ENCODE peak calls at places on chromosomes 12 and 14, in five cellular contexts. One of them, this sample, is unnamed.

GRCh38 chr14:35695647-35696046 is 113.4 kb downstream of the RALGAPA1 start:
- DNase-seq in breast epithelium: no peak
- DNase-seq in esophagus squamous epithelium: no peak
- DNase-seq in PC-9: no peak
- DNase-seq in IMR-90: peak; percentile 7
- DNase-seq in this sample: no peak

GRCh38 chr12:29158364-29158763 is 9.3 kb downstream of the FAR2 start:
- DNase-seq in breast epithelium: no peak
- DNase-seq in esophagus squamous epithelium: no peak
- DNase-seq in PC-9: no peak
- DNase-seq in IMR-90: no peak
- DNase-seq in this sample: no peak

GRCh38 chr12:7501031-7501585 is 2.5 kb downstream of the CD163 start:
- DNase-seq in breast epithelium: no peak
- DNase-seq in esophagus squamous epithelium: no peak
- DNase-seq in PC-9: no peak
- DNase-seq in IMR-90: peak; percentile 4
- DNase-seq in this sample: no peak

GRCh38 chr12:65821336-65821735 is 2.9 kb upstream of the HMGA2 start:
- DNase-seq in breast epithelium: no peak
- DNase-seq in esophagus squamous epithelium: no peak
- DNase-seq in PC-9: no peak
- DNase-seq in IMR-90: peak; percentile 36
- DNase-seq in this sample: no peak

GRCh38 chr12:105414088-105414487 is 83.6 kb downstream of the C12orf75 start:
- DNase-seq in breast epithelium: no peak
- DNase-seq in esophagus squamous epithelium: no peak
- DNase-seq in PC-9: no peak
- DNase-seq in IMR-90: no peak
- DNase-seq in this sample: no peak

GRCh38 chr12:117007618-117008017 is 91.6 kb downstream of the TESC start:
- DNase-seq in breast epithelium: no peak
- DNase-seq in esophagus squamous epithelium: no peak
- DNase-seq in PC-9: no peak
- DNase-seq in IMR-90: no peak
- DNase-seq in this sample: no peak

GRCh38 chr12:103667129-103667528 is 80.1 kb downstream of the STAB2 start:
- DNase-seq in breast epithelium: no peak
- DNase-seq in esophagus squamous epithelium: no peak
- DNase-seq in PC-9: no peak
- DNase-seq in IMR-90: no peak
- DNase-seq in this sample: no peak

GRCh38 chr12:80861636-80862378 is 75.9 kb downstream of the LIN7A start:
- DNase-seq in breast epithelium: no peak
- DNase-seq in esophagus squamous epithelium: no peak
- DNase-seq in PC-9: no peak
- DNase-seq in IMR-90: peak; percentile 81
- DNase-seq in this sample: no peak

GRCh38 chr12:66964629-66965028 is 285.8 kb upstream of the GRIP1 start:
- DNase-seq in breast epithelium: no peak
- DNase-seq in esophagus squamous epithelium: no peak
- DNase-seq in PC-9: peak; percentile 61
- DNase-seq in IMR-90: no peak
- DNase-seq in this sample: no peak

GRCh38 chr14:43539210-43539609 is 967.9 kb downstream of the FSCB start:
- DNase-seq in breast epithelium: no peak
- DNase-seq in esophagus squamous epithelium: no peak
- DNase-seq in PC-9: no peak
- DNase-seq in IMR-90: peak; percentile 0
- DNase-seq in this sample: no peak

GRCh38 chr12:19842116-19842515 is 402.8 kb downstream of the AEBP2 start:
- DNase-seq in breast epithelium: no peak
- DNase-seq in esophagus squamous epithelium: no peak
- DNase-seq in PC-9: no peak
- DNase-seq in IMR-90: no peak
- DNase-seq in this sample: no peak

GRCh38 chr12:19846561-19846960 is 407.3 kb downstream of the AEBP2 start:
- DNase-seq in breast epithelium: no peak
- DNase-seq in esophagus squamous epithelium: no peak
- DNase-seq in PC-9: no peak
- DNase-seq in IMR-90: peak; percentile 69
- DNase-seq in this sample: no peak

GRCh38 chr12:19841451-19841850 is 402.2 kb downstream of the AEBP2 start:
- DNase-seq in breast epithelium: no peak
- DNase-seq in esophagus squamous epithelium: no peak
- DNase-seq in PC-9: no peak
- DNase-seq in IMR-90: no peak
- DNase-seq in this sample: no peak

GRCh38 chr12:19847294-19848059 is 408.2 kb downstream of the AEBP2 start:
- DNase-seq in breast epithelium: no peak
- DNase-seq in esophagus squamous epithelium: no peak
- DNase-seq in PC-9: no peak
- DNase-seq in IMR-90: peak; percentile 31
- DNase-seq in this sample: no peak

DNA sequence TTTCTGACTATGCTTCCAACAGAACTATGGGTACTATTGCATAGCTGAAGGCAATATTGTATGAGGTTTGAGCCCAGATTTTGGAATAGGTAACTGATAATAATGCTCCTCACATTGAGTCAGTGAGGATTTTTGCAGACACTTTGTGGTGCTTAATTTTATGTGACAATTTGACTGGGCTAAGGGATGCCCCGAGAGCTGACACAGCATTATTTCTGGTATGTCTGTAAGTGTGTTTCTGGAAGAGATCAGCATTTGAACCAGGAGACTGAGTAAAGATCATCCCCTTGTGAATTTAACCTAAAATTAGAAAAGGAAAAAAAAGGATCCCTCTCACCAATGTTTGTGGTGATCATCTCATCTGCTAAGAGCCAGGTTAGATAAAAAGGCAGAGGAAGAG is 404.9 kb downstream of the AEBP2 start:
- DNase-seq in breast epithelium: no peak
- DNase-seq in esophagus squamous epithelium: no peak
- DNase-seq in PC-9: no peak
- DNase-seq in IMR-90: no peak
- DNase-seq in this sample: no peak
- TF ChIP-seq CTCF in breast epithelium: no peak
- TF ChIP-seq CTCF in esophagus squamous epithelium: no peak
- TF ChIP-seq CTCF in PC-9: no peak
- TF ChIP-seq CTCF in IMR-90: no peak
- TF ChIP-seq CTCF in this sample: no peak

GRCh38 chr14:58636129-58636528 is 1.6 kb upstream of the DACT1 start:
- DNase-seq in breast epithelium: no peak
- DNase-seq in esophagus squamous epithelium: no peak
- DNase-seq in PC-9: no peak
- DNase-seq in IMR-90: no peak
- DNase-seq in this sample: no peak
- H3K4me1 ChIP-seq in breast epithelium: no peaks in the 10 kb centered on the region
- H3K4me1 ChIP-seq in esophagus squamous epithelium: no peaks in the 10 kb centered on the region
- H3K4me1 ChIP-seq in PC-9: no peaks in the 10 kb centered on the region
- H3K4me1 ChIP-seq in IMR-90: peaks cover 1% of the 10 kb centered on the region
- H3K4me1 ChIP-seq in this sample: peaks cover 21% of the 10 kb centered on the region

GRCh38 chr12:132045751-132046150 is 96.0 kb downstream of the EP400 start:
- DNase-seq in breast epithelium: no peak
- DNase-seq in esophagus squamous epithelium: no peak
- DNase-seq in PC-9: no peak
- DNase-seq in IMR-90: no peak
- DNase-seq in this sample: no peak
- H3K36me3 ChIP-seq in breast epithelium: peaks cover 9% of the 10 kb centered on the region
- H3K36me3 ChIP-seq in esophagus squamous epithelium: peaks cover 31% of the 10 kb centered on the region
- H3K36me3 ChIP-seq in PC-9: peaks cover 26% of the 10 kb centered on the region
- H3K36me3 ChIP-seq in IMR-90: peaks cover 50% of the 10 kb centered on the region
- H3K36me3 ChIP-seq in this sample: peaks cover 59% of the 10 kb centered on the region

GRCh38 chr14:93804654-93805053 is 16.4 kb upstream of the PRIMA1 start:
- DNase-seq in breast epithelium: no peak
- DNase-seq in esophagus squamous epithelium: no peak
- DNase-seq in PC-9: no peak
- DNase-seq in IMR-90: no peak
- DNase-seq in this sample: no peak
- TF ChIP-seq CTCF in breast epithelium: no peak
- TF ChIP-seq CTCF in esophagus squamous epithelium: no peak
- TF ChIP-seq CTCF in PC-9: no peak
- TF ChIP-seq CTCF in IMR-90: no peak
- TF ChIP-seq CTCF in this sample: no peak

GRCh38 chr12:14417717-14418116 is 52.2 kb downstream of the ATF7IP start:
- DNase-seq in breast epithelium: no peak
- DNase-seq in esophagus squamous epithelium: no peak
- DNase-seq in PC-9: no peak
- DNase-seq in IMR-90: peak; percentile 92
- DNase-seq in this sample: no peak
- H3K4me1 ChIP-seq in breast epithelium: no peaks in the 10 kb centered on the region
- H3K4me1 ChIP-seq in esophagus squamous epithelium: no peaks in the 10 kb centered on the region
- H3K4me1 ChIP-seq in PC-9: no peaks in the 10 kb centered on the region
- H3K4me1 ChIP-seq in IMR-90: peaks cover 2% of the 10 kb centered on the region
- H3K4me1 ChIP-seq in this sample: peaks cover 57% of the 10 kb centered on the region